ENCODE peak calls at places on chromosomes 1 and 21, in nine cellular contexts. Q, N, U, X, V, H, C, Y and L are unnamed samples.

GRCh38 chr1:10965621-10966226 is 46.7 kb upstream of the TARDBP start:
- DNase-seq in Q (no peak), N (no peak), U (no peak), X (no peak), V (no peak), H (no peak), C (no peak), Y (no peak), L (no peak)

GRCh38 chr1:49408346-49408745 is 615.4 kb downstream of the AGBL4 start:
- DNase-seq in Q (no peak), N (no peak), U (no peak), X (no peak), V (no peak), H (no peak), C (no peak), Y (no peak), L (no peak)

GRCh38 chr1:9242338-9242969 is 7.9 kb downstream of the H6PD start:
- DNase-seq in Q (no peak), N (no peak), U (no peak), X (no peak), V (no peak), H (no peak), C (no peak), Y (no peak), L (no peak)

GRCh38 chr1:181485276-181486097 is 2.2 kb downstream of the CACNA1E start:
- DNase-seq in Q (no peak), N (peak), U (peak), X (no peak), V (peak), H (no peak), C (no peak), Y (no peak), L (peak)

GRCh38 chr1:42529724-42530161 is 66.7 kb downstream of the CCDC30 start:
- DNase-seq in Q (no peak), N (no peak), U (no peak), X (peak), V (peak), H (no peak), C (peak), Y (no peak), L (no peak)

GRCh38 chr1:164443166-164443565 is 115.8 kb upstream of the PBX1 start:
- DNase-seq in Q (no peak), N (no peak), U (no peak), X (no peak), V (no peak), H (no peak), C (no peak), Y (no peak), L (no peak)

GRCh38 chr1:101567582-101568189 is 330.9 kb downstream of the S1PR1 start:
- DNase-seq in Q (no peak), N (peak), U (peak), X (no peak), V (peak), H (peak), C (no peak), Y (peak), L (no peak)

GRCh38 chr1:210857724-210858123 is 276.2 kb downstream of the KCNH1 start:
- DNase-seq in Q (no peak), N (no peak), U (no peak), X (no peak), V (no peak), H (no peak), C (no peak), Y (no peak), L (no peak)

GRCh38 chr1:153968400-153968799 is 698 bp downstream of the CREB3L4 start:
- DNase-seq in Q (no peak), N (no peak), U (no peak), X (no peak), V (no peak), H (no peak), C (no peak), Y (no peak), L (no peak)

GRCh38 chr21:37341254-37341960 is 25.2 kb upstream of the DYRK1A start:
- DNase-seq in Q (no peak), N (no peak), U (peak), X (no peak), V (no peak), H (no peak), C (no peak), Y (no peak), L (no peak)